ENCODE peak calls at places on chromosome 15, in seven cellular contexts. One of them, this sample, is unnamed.

GRCh38 chr15:101651753-101652097 is 456 bp downstream of the TM2D3 start:
- DNase-seq in cardiac fibroblast: peak
- DNase-seq in lower leg skin: no peak
- DNase-seq in Calu3: no peak
- DNase-seq in neural progenitor cell: no peak
- DNase-seq in left ventricle myocardium inferior: no peak
- DNase-seq in activated CD8-positive, alpha-beta T cell treated with anti-CD3 and anti-CD28 coated beads for 36 hours: no peak
- DNase-seq in this sample: no peak

GRCh38 chr15:61118885-61119284 is 110.2 kb downstream of the RORA start:
- DNase-seq in cardiac fibroblast: no peak
- DNase-seq in lower leg skin: no peak
- DNase-seq in Calu3: no peak
- DNase-seq in neural progenitor cell: peak
- DNase-seq in left ventricle myocardium inferior: no peak
- DNase-seq in activated CD8-positive, alpha-beta T cell treated with anti-CD3 and anti-CD28 coated beads for 36 hours: no peak
- DNase-seq in this sample: no peak

GRCh38 chr15:61653110-61653509 is 407.1 kb downstream of the VPS13C start:
- DNase-seq in cardiac fibroblast: no peak
- DNase-seq in lower leg skin: no peak
- DNase-seq in Calu3: no peak
- DNase-seq in neural progenitor cell: no peak
- DNase-seq in left ventricle myocardium inferior: peak
- DNase-seq in activated CD8-positive, alpha-beta T cell treated with anti-CD3 and anti-CD28 coated beads for 36 hours: no peak
- DNase-seq in this sample: no peak

GRCh38 chr15:70539409-70539808 is 223.9 kb downstream of the UACA start:
- DNase-seq in cardiac fibroblast: no peak
- DNase-seq in lower leg skin: no peak
- DNase-seq in Calu3: no peak
- DNase-seq in neural progenitor cell: no peak
- DNase-seq in left ventricle myocardium inferior: no peak
- DNase-seq in activated CD8-positive, alpha-beta T cell treated with anti-CD3 and anti-CD28 coated beads for 36 hours: no peak
- DNase-seq in this sample: no peak

GRCh38 chr15:51982770-51983103 is 11.2 kb upstream of the LEO1 start:
- DNase-seq in cardiac fibroblast: no peak
- DNase-seq in lower leg skin: no peak
- DNase-seq in Calu3: no peak
- DNase-seq in neural progenitor cell: no peak
- DNase-seq in left ventricle myocardium inferior: no peak
- DNase-seq in activated CD8-positive, alpha-beta T cell treated with anti-CD3 and anti-CD28 coated beads for 36 hours: no peak
- DNase-seq in this sample: no peak

GRCh38 chr15:88627463-88627862 is 6.3 kb downstream of the AEN start:
- DNase-seq in cardiac fibroblast: no peak
- DNase-seq in lower leg skin: no peak
- DNase-seq in Calu3: no peak
- DNase-seq in neural progenitor cell: no peak
- DNase-seq in left ventricle myocardium inferior: no peak
- DNase-seq in activated CD8-positive, alpha-beta T cell treated with anti-CD3 and anti-CD28 coated beads for 36 hours: peak
- DNase-seq in this sample: no peak

GRCh38 chr15:73927003-73927475 is 777 bp downstream of the LOXL1 start:
- DNase-seq in cardiac fibroblast: no peak
- DNase-seq in lower leg skin: no peak
- DNase-seq in Calu3: peak
- DNase-seq in neural progenitor cell: peak
- DNase-seq in left ventricle myocardium inferior: peak
- DNase-seq in activated CD8-positive, alpha-beta T cell treated with anti-CD3 and anti-CD28 coated beads for 36 hours: peak
- DNase-seq in this sample: no peak

GRCh38 chr15:62758126-62758951 is 284.2 kb upstream of the TPM1 start:
- DNase-seq in cardiac fibroblast: peak
- DNase-seq in lower leg skin: peak
- DNase-seq in Calu3: no peak
- DNase-seq in neural progenitor cell: peak
- DNase-seq in left ventricle myocardium inferior: no peak
- DNase-seq in activated CD8-positive, alpha-beta T cell treated with anti-CD3 and anti-CD28 coated beads for 36 hours: no peak
- DNase-seq in this sample: no peak

GRCh38 chr15:39273805-39274411 is 307.0 kb upstream of the THBS1 start:
- DNase-seq in cardiac fibroblast: peak
- DNase-seq in lower leg skin: no peak
- DNase-seq in Calu3: peak
- DNase-seq in neural progenitor cell: no peak
- DNase-seq in left ventricle myocardium inferior: no peak
- DNase-seq in activated CD8-positive, alpha-beta T cell treated with anti-CD3 and anti-CD28 coated beads for 36 hours: no peak
- DNase-seq in this sample: no peak

GRCh38 chr15:74893627-74894026 is 3.8 kb downstream of the MPI start:
- DNase-seq in cardiac fibroblast: no peak
- DNase-seq in lower leg skin: no peak
- DNase-seq in Calu3: no peak
- DNase-seq in neural progenitor cell: no peak
- DNase-seq in left ventricle myocardium inferior: no peak
- DNase-seq in activated CD8-positive, alpha-beta T cell treated with anti-CD3 and anti-CD28 coated beads for 36 hours: peak
- DNase-seq in this sample: no peak

GRCh38 chr15:89070197-89071124 is 17.8 kb upstream of the ABHD2 start:
- DNase-seq in cardiac fibroblast: no peak
- DNase-seq in lower leg skin: no peak
- DNase-seq in Calu3: no peak
- DNase-seq in neural progenitor cell: no peak
- DNase-seq in left ventricle myocardium inferior: no peak
- DNase-seq in activated CD8-positive, alpha-beta T cell treated with anti-CD3 and anti-CD28 coated beads for 36 hours: no peak
- DNase-seq in this sample: no peak

GRCh38 chr15:51243774-51244173 is 94.6 kb downstream of the CYP19A1 start:
- DNase-seq in cardiac fibroblast: no peak
- DNase-seq in lower leg skin: no peak
- DNase-seq in Calu3: no peak
- DNase-seq in neural progenitor cell: no peak
- DNase-seq in left ventricle myocardium inferior: no peak
- DNase-seq in activated CD8-positive, alpha-beta T cell treated with anti-CD3 and anti-CD28 coated beads for 36 hours: no peak
- DNase-seq in this sample: no peak

GRCh38 chr15:31328425-31328998 is 1.9 kb downstream of the KLF13 start:
- DNase-seq in cardiac fibroblast: peak
- DNase-seq in lower leg skin: no peak
- DNase-seq in Calu3: peak
- DNase-seq in neural progenitor cell: no peak
- DNase-seq in left ventricle myocardium inferior: peak
- DNase-seq in activated CD8-positive, alpha-beta T cell treated with anti-CD3 and anti-CD28 coated beads for 36 hours: peak
- DNase-seq in this sample: no peak

GRCh38 chr15:46127361-46127874 is 492.6 kb downstream of the SQOR start:
- DNase-seq in cardiac fibroblast: no peak
- DNase-seq in lower leg skin: no peak
- DNase-seq in Calu3: no peak
- DNase-seq in neural progenitor cell: no peak
- DNase-seq in left ventricle myocardium inferior: no peak
- DNase-seq in activated CD8-positive, alpha-beta T cell treated with anti-CD3 and anti-CD28 coated beads for 36 hours: no peak
- DNase-seq in this sample: no peak

GRCh38 chr15:71093089-71094024 is 21.9 kb upstream of the THSD4 start:
- DNase-seq in cardiac fibroblast: peak
- DNase-seq in lower leg skin: peak
- DNase-seq in Calu3: peak
- DNase-seq in neural progenitor cell: no peak
- DNase-seq in left ventricle myocardium inferior: no peak
- DNase-seq in activated CD8-positive, alpha-beta T cell treated with anti-CD3 and anti-CD28 coated beads for 36 hours: no peak
- DNase-seq in this sample: no peak

DNA sequence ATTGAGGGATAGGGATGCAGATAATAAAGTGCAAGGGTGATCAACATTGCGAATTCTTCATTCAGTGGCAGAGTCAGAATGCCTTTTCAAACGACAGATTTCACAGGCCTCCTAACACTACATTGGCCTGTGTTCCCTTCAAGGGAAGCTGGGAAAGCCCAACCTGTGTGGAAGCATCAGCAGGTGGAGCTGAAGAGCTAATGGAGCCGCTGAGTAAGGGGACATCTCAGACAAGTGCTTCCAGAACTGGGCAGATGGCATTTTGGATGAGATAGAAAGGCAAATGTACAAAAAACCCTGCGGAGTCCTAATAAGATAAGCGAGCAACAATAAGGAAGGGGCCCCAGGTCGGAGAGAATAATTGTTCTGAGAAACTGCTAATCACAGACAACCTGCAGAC is 8.5 kb upstream of the SLC24A5 start:
- DNase-seq in cardiac fibroblast: peak
- DNase-seq in lower leg skin: no peak
- DNase-seq in Calu3: peak
- DNase-seq in neural progenitor cell: peak
- DNase-seq in left ventricle myocardium inferior: no peak
- DNase-seq in activated CD8-positive, alpha-beta T cell treated with anti-CD3 and anti-CD28 coated beads for 36 hours: peak
- DNase-seq in this sample: no peak
- TF ChIP-seq CTCF in cardiac fibroblast: peak
- TF ChIP-seq CTCF in lower leg skin: no peak
- TF ChIP-seq CTCF in Calu3: no peak
- TF ChIP-seq CTCF in neural progenitor cell: peak
- TF ChIP-seq CTCF in left ventricle myocardium inferior: peak
- TF ChIP-seq CTCF in activated CD8-positive, alpha-beta T cell treated with anti-CD3 and anti-CD28 coated beads for 36 hours: no peak
- TF ChIP-seq CTCF in this sample: peak

GRCh38 chr15:36479200-36479896 is 100.1 kb upstream of the CDIN1 start:
- DNase-seq in cardiac fibroblast: no peak
- DNase-seq in lower leg skin: no peak
- DNase-seq in Calu3: no peak
- DNase-seq in neural progenitor cell: no peak
- DNase-seq in left ventricle myocardium inferior: no peak
- DNase-seq in activated CD8-positive, alpha-beta T cell treated with anti-CD3 and anti-CD28 coated beads for 36 hours: no peak
- DNase-seq in this sample: no peak

GRCh38 chr15:36484038-36484778 is 95.2 kb upstream of the CDIN1 start:
- DNase-seq in cardiac fibroblast: no peak
- DNase-seq in lower leg skin: no peak
- DNase-seq in Calu3: no peak
- DNase-seq in neural progenitor cell: no peak
- DNase-seq in left ventricle myocardium inferior: no peak
- DNase-seq in activated CD8-positive, alpha-beta T cell treated with anti-CD3 and anti-CD28 coated beads for 36 hours: no peak
- DNase-seq in this sample: no peak

GRCh38 chr15:36483409-36483808 is 96.0 kb upstream of the CDIN1 start:
- DNase-seq in cardiac fibroblast: no peak
- DNase-seq in lower leg skin: no peak
- DNase-seq in Calu3: no peak
- DNase-seq in neural progenitor cell: no peak
- DNase-seq in left ventricle myocardium inferior: no peak
- DNase-seq in activated CD8-positive, alpha-beta T cell treated with anti-CD3 and anti-CD28 coated beads for 36 hours: no peak
- DNase-seq in this sample: no peak

GRCh38 chr15:36478561-36478960 is 100.9 kb upstream of the CDIN1 start:
- DNase-seq in cardiac fibroblast: no peak
- DNase-seq in lower leg skin: no peak
- DNase-seq in Calu3: no peak
- DNase-seq in neural progenitor cell: no peak
- DNase-seq in left ventricle myocardium inferior: no peak
- DNase-seq in activated CD8-positive, alpha-beta T cell treated with anti-CD3 and anti-CD28 coated beads for 36 hours: no peak
- DNase-seq in this sample: no peak

DNA sequence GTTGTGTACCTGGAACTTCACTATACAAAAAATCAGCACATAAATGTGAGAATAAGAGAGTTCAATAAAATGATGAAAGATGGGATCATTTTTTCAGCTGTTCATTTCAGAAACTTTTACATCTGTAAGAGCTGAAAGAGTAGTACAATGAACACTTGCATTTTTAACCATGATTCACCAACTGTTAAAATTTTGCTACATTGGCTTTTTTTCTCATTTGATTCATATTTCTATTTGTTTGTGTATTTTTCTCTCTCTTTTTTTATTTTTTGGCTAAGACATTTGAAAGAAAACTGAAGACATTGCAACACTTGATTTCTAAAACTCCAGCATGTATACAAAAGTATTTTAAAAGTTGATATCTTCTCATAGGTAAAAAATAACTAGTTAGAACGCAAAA is 98.3 kb upstream of the CDIN1 start:
- DNase-seq in cardiac fibroblast: no peak
- DNase-seq in lower leg skin: no peak
- DNase-seq in Calu3: no peak
- DNase-seq in neural progenitor cell: no peak
- DNase-seq in left ventricle myocardium inferior: no peak
- DNase-seq in activated CD8-positive, alpha-beta T cell treated with anti-CD3 and anti-CD28 coated beads for 36 hours: no peak
- DNase-seq in this sample: no peak
- TF ChIP-seq CTCF in cardiac fibroblast: no peak
- TF ChIP-seq CTCF in lower leg skin: no peak
- TF ChIP-seq CTCF in Calu3: no peak
- TF ChIP-seq CTCF in neural progenitor cell: no peak
- TF ChIP-seq CTCF in left ventricle myocardium inferior: no peak
- TF ChIP-seq CTCF in activated CD8-positive, alpha-beta T cell treated with anti-CD3 and anti-CD28 coated beads for 36 hours: no peak
- TF ChIP-seq CTCF in this sample: no peak

GRCh38 chr15:99917237-99917636 is 184.0 kb upstream of the LYSMD4 start:
- DNase-seq in cardiac fibroblast: no peak
- DNase-seq in lower leg skin: no peak
- DNase-seq in Calu3: no peak
- DNase-seq in neural progenitor cell: no peak
- DNase-seq in left ventricle myocardium inferior: no peak
- DNase-seq in activated CD8-positive, alpha-beta T cell treated with anti-CD3 and anti-CD28 coated beads for 36 hours: no peak
- DNase-seq in this sample: no peak

GRCh38 chr15:99921086-99921485 is 187.8 kb upstream of the LYSMD4 start:
- DNase-seq in cardiac fibroblast: peak
- DNase-seq in lower leg skin: no peak
- DNase-seq in Calu3: no peak
- DNase-seq in neural progenitor cell: no peak
- DNase-seq in left ventricle myocardium inferior: no peak
- DNase-seq in activated CD8-positive, alpha-beta T cell treated with anti-CD3 and anti-CD28 coated beads for 36 hours: no peak
- DNase-seq in this sample: no peak

GRCh38 chr15:99916668-99917223 is 183.5 kb upstream of the LYSMD4 start:
- DNase-seq in cardiac fibroblast: no peak
- DNase-seq in lower leg skin: no peak
- DNase-seq in Calu3: no peak
- DNase-seq in neural progenitor cell: no peak
- DNase-seq in left ventricle myocardium inferior: no peak
- DNase-seq in activated CD8-positive, alpha-beta T cell treated with anti-CD3 and anti-CD28 coated beads for 36 hours: no peak
- DNase-seq in this sample: no peak

DNA sequence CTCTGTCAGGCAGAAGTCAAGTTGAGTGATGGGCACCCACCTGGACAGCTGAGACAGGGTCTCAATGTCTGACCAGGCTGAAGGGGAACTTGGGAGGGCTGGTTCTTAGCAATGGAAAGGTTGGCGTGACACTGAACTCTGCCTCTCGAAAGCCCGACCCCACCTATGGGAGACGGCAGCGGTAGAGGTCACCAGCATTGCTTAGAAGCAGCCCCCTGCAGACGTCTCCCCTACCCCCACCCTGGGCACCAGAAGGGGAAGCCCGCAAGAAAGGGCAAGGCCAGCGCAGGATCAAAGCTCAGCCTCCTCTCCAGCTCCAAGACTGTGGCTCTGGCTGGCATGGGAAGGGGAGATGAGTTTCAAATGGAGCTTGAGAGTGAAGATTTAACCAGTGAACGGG is 184.8 kb upstream of the LYSMD4 start:
- DNase-seq in cardiac fibroblast: no peak
- DNase-seq in lower leg skin: no peak
- DNase-seq in Calu3: no peak
- DNase-seq in neural progenitor cell: no peak
- DNase-seq in left ventricle myocardium inferior: no peak
- DNase-seq in activated CD8-positive, alpha-beta T cell treated with anti-CD3 and anti-CD28 coated beads for 36 hours: no peak
- DNase-seq in this sample: no peak
- TF ChIP-seq CTCF in cardiac fibroblast: no peak
- TF ChIP-seq CTCF in lower leg skin: no peak
- TF ChIP-seq CTCF in Calu3: no peak
- TF ChIP-seq CTCF in neural progenitor cell: no peak
- TF ChIP-seq CTCF in left ventricle myocardium inferior: no peak
- TF ChIP-seq CTCF in activated CD8-positive, alpha-beta T cell treated with anti-CD3 and anti-CD28 coated beads for 36 hours: no peak
- TF ChIP-seq CTCF in this sample: no peak

DNA sequence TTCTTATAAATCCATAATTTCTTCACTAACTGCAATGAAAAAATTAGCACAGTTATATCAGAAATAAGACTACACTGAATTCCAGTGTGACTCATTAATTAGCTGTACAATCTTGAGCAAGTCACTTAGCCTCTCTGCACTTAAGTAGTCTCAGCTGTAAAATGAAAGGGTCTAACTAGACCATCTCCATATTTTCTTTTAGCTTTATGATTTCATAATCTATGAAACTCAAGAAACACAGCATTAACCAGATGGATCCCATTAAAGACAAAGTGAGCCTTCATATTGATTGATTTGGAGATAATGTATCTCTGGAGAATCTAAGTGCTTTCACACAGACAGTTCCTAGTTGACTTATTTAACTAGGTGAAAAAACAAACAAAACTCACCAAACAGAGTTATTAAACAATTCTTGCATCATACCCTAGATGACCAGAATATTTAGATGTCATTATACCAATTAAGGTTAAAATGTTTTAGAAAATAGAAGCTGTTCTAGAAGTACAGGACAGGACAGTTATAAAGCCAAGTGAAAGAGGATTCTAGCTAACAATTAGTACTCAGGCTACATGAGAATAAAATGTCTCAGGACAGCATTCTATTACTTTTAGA is 11.2 kb downstream of the CSNK1G1 start:
- DNase-seq in cardiac fibroblast: peak
- DNase-seq in lower leg skin: no peak
- DNase-seq in Calu3: no peak
- DNase-seq in neural progenitor cell: no peak
- DNase-seq in left ventricle myocardium inferior: no peak
- DNase-seq in activated CD8-positive, alpha-beta T cell treated with anti-CD3 and anti-CD28 coated beads for 36 hours: no peak
- DNase-seq in this sample: no peak
- TF ChIP-seq CTCF in cardiac fibroblast: no peak
- TF ChIP-seq CTCF in lower leg skin: no peak
- TF ChIP-seq CTCF in Calu3: no peak
- TF ChIP-seq CTCF in neural progenitor cell: no peak
- TF ChIP-seq CTCF in left ventricle myocardium inferior: no peak
- TF ChIP-seq CTCF in activated CD8-positive, alpha-beta T cell treated with anti-CD3 and anti-CD28 coated beads for 36 hours: no peak
- TF ChIP-seq CTCF in this sample: no peak

This sample was measured in type B pancreatic cell.